ENCODE peak calls at places on chromosomes 16 and 17, in five cellular contexts. E is GM23338, L is PC-9, A is HepG2, X is H1. K is an unnamed sample.
A peak's percentile ranks its signal among the peaks of the same experiment; 100 is the strongest.

GRCh38 chr17:47725446-47726109 is 7.5 kb upstream of the TBX21 start:
- DNase-seq in E (no peak), L (no peak), A (no peak), X (no peak), K (no peak)

GRCh38 chr17:48439875-48440505 is 10.0 kb upstream of the SKAP1 start:
- DNase-seq in E (no peak), L (no peak), A (no peak), X (no peak), K (no peak)

GRCh38 chr17:19538095-19539039 is 4.7 kb downstream of the SLC47A1 start:
- DNase-seq in E (peak; percentile 27), L (no peak), A (peak; percentile 93), X (no peak), K (no peak)

GRCh38 chr17:49549311-49549605 is 26.4 kb upstream of the NXPH3 start:
- DNase-seq in E (no peak), L (no peak), A (no peak), X (no peak), K (no peak)

GRCh38 chr17:74163271-74163821 is 40.1 kb upstream of the RPL38 start:
- DNase-seq in E (peak; percentile 39), L (no peak), A (no peak), X (no peak), K (no peak)

GRCh38 chr16:57023541-57024249 is 34.3 kb downstream of the NLRC5 start:
- DNase-seq in E (no peak), L (no peak), A (no peak), X (no peak), K (no peak)

GRCh38 chr17:77399319-77399959 is 258.7 kb downstream of the SEC14L1 start:
- DNase-seq in E (no peak), L (no peak), A (no peak), X (no peak), K (no peak)

GRCh38 chr16:24953721-24954120 is 61.4 kb downstream of the ARHGAP17 start:
- DNase-seq in E (no peak), L (no peak), A (no peak), X (no peak), K (no peak)

GRCh38 chr17:9200197-9200662 is 178.9 kb downstream of the NTN1 start:
- DNase-seq in E (no peak), L (no peak), A (no peak), X (no peak), K (no peak)

GRCh38 chr16:66572356-66572755 is 6.1 kb downstream of the CMTM1 start:
- DNase-seq in E (no peak), L (no peak), A (no peak), X (no peak), K (no peak)

GRCh38 chr16:18013863-18014262 is 322.7 kb downstream of the NPIPA8 start:
- DNase-seq in E (no peak), L (no peak), A (no peak), X (no peak), K (no peak)

GRCh38 chr17:12730931-12731521 is 58.3 kb upstream of the ARHGAP44 start:
- DNase-seq in E (peak; percentile 68), L (peak; percentile 8), A (no peak), X (no peak), K (no peak)

GRCh38 chr17:2899911-2900310 is 103.7 kb downstream of the RAP1GAP2 start:
- DNase-seq in E (no peak), L (no peak), A (no peak), X (no peak), K (no peak)

DNA sequence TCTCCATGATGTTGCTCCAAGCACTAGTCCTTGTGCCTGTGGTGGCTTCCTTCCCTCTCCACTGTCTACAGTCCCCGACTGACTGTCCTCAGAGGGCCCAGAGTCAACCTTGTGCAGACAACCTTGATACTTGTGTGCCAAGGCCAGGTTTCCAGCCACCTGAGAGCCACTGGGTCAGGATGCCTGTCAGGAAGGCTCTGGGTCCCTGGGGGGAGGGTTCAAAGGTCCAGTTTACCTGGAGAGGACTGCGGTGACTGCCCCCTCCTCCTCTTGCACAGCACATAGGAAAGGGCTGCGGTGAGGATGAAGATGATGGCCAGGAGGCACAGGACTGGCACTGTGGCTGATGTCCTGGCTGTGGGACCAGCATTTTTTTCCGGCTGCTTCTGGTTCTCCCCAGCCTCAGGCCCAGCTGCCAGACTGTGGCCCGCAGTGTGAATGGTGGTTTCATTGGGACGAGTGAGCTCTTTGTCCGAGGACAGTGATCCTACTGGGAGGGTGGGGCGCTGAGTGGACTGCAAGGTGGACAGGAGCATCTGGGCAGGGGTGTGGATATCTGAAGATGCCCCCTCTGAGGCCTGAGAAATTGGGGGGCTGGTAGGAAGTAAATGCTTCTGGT is 3.7 kb downstream of the MED11 start:
- DNase-seq in E (no peak), L (no peak), A (no peak), X (no peak), K (no peak)
- H3K79me2 ChIP-seq in E (no peaks in the 10 kb centered on the region), L (no peaks in the 10 kb centered on the region), A (peaks cover 6% of the 10 kb centered on the region), X (no peaks in the 10 kb centered on the region), K (peaks cover 5% of the 10 kb centered on the region)

GRCh38 chr17:38400286-38400685 is 28.0 kb upstream of the ARHGAP23 start:
- DNase-seq in E (no peak), L (no peak), A (no peak), X (no peak), K (no peak)

GRCh38 chr17:38401459-38401858 is 26.8 kb upstream of the ARHGAP23 start:
- DNase-seq in E (no peak), L (no peak), A (no peak), X (no peak), K (no peak)

GRCh38 chr17:38403491-38403890 is 24.8 kb upstream of the ARHGAP23 start:
- DNase-seq in E (peak; percentile 74), L (no peak), A (no peak), X (no peak), K (no peak)

GRCh38 chr17:38404174-38404943 is 23.9 kb upstream of the ARHGAP23 start:
- DNase-seq in E (peak; percentile 58), L (no peak), A (no peak), X (no peak), K (no peak)

GRCh38 chr17:38402897-38403296 is 25.4 kb upstream of the ARHGAP23 start:
- DNase-seq in E (peak; percentile 42), L (no peak), A (no peak), X (no peak), K (no peak)
- TF ChIP-seq CTCF in E (peak; percentile 48), L (no peak), A (peak; percentile 44), X (peak; percentile 66), K (peak; percentile 6)

DNA sequence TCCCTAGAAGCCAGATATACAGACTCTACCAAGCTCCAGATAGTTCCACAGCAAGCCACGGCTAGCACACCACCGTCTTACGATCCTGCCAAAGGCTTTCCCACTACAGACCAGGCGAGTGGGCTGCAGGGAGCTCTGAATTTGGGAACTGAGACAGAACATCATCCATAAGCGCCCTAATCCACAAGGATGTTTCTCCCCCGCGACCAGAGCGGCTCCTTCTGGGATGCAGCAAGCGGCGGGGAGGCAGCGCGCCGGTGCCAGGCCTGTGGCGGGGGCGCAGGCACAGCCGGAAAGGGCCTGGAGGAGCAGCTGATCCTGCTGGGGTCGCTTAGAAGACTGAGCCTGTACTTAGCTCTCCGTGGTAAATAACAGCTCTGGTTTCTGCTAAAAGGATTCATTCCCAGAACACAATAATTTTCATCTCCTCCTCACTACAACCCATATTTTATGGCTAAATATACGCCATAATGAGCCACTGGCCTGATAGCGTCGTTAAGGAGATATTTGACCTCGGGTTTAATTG is 16.2 kb upstream of the FOXF1 start:
- DNase-seq in E (no peak), L (no peak), A (no peak), X (no peak), K (no peak)
- H3K36me3 ChIP-seq in E (no peaks in the 10 kb centered on the region), L (no peaks in the 10 kb centered on the region), A (no peaks in the 10 kb centered on the region), X (no peaks in the 10 kb centered on the region), K (no peaks in the 10 kb centered on the region)

GRCh38 chr16:12553191-12553590 is 250.5 kb downstream of the CPPED1 start:
- DNase-seq in E (no peak), L (no peak), A (no peak), X (no peak), K (peak; percentile 3)
- H3K79me2 ChIP-seq in E (no peaks in the 10 kb centered on the region), L (no peaks in the 10 kb centered on the region), A (no peaks in the 10 kb centered on the region), X (no peaks in the 10 kb centered on the region), K (no peaks in the 10 kb centered on the region)

GRCh38 chr16:30557950-30558788 is at the start of gene ZNF764:
- DNase-seq in E (peak; percentile 99), L (peak; percentile 99), A (peak; percentile 99), X (peak; percentile 86), K (peak; percentile 98)
- TF ChIP-seq CTCF in E (no peak), L (no peak), A (no peak), X (no peak), K (peak; percentile 18)

GRCh38 chr17:51258756-51259573 is 884 bp downstream of the MBTD1 start:
- DNase-seq in E (no peak), L (peak; percentile 5), A (peak; percentile 39), X (no peak), K (peak; percentile 4)
- H3K36me3 ChIP-seq in E (peaks cover 19% of the 10 kb centered on the region), L (peaks cover 47% of the 10 kb centered on the region), A (peaks cover 20% of the 10 kb centered on the region), X (peaks cover 35% of the 10 kb centered on the region), K (peaks cover 3% of the 10 kb centered on the region)

GRCh38 chr17:59180626-59181025 is 25.1 kb downstream of the PRR11 start:
- DNase-seq in E (no peak), L (no peak), A (no peak), X (no peak), K (no peak)

GRCh38 chr17:59178266-59178665 is 22.7 kb downstream of the PRR11 start:
- DNase-seq in E (no peak), L (no peak), A (no peak), X (no peak), K (no peak)

GRCh38 chr17:59174671-59175070 is 19.1 kb downstream of the PRR11 start:
- DNase-seq in E (no peak), L (no peak), A (no peak), X (no peak), K (no peak)

GRCh38 chr17:59172436-59173004 is 17.0 kb downstream of the PRR11 start:
- DNase-seq in E (no peak), L (no peak), A (no peak), X (no peak), K (no peak)

GRCh38 chr17:59175076-59175475 is 19.5 kb downstream of the PRR11 start:
- DNase-seq in E (no peak), L (no peak), A (no peak), X (no peak), K (no peak)
- H3K79me2 ChIP-seq in E (peaks cover 2% of the 10 kb centered on the region), L (no peaks in the 10 kb centered on the region), A (no peaks in the 10 kb centered on the region), X (no peaks in the 10 kb centered on the region), K (peaks cover 73% of the 10 kb centered on the region)

DNA sequence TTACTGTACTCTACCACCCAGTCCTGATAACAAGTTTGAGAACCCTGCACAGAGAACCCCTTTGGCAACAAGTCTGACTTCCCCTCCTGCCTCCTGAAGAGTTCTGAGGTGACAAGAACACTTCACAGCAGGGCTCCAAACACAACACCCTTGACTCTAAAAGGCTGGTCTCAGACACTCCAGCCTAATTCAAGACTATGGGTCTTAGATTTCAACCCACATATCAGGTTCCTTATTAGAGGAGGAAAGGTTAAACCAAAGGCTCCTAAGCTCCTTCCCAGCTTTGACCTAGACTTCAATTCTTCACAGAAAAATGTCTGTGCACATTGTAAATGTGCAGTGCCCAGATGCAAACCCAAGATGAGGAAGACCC is 23.0 kb downstream of the RANBP10 start:
- DNase-seq in E (no peak), L (no peak), A (no peak), X (no peak), K (no peak)
- TF ChIP-seq CTCF in E (no peak), L (no peak), A (no peak), X (no peak), K (no peak)

DNA sequence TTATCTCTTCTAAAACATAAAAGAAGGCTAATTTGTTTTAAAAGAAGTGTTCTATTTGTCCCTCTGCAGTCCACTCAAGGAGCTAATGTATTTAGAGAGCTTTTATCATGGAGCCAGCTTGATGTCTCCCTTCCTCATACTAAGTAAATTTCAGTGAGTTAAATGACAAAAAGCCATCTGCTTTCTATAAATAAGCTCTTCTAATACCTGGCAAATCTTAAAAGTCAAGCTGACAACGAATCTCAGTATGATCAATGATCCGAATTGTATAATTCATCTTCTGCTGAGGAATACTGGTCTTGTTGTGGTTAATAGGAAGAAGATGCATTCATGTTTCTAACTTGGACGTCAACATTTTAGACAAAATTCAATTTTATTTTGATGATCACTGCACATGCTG is 1390.7 kb downstream of the CDH8 start:
- DNase-seq in E (no peak), L (no peak), A (no peak), X (no peak), K (no peak)
- H3K36me3 ChIP-seq in E (no peaks in the 10 kb centered on the region), L (no peaks in the 10 kb centered on the region), A (no peaks in the 10 kb centered on the region), X (no peaks in the 10 kb centered on the region), K (no peaks in the 10 kb centered on the region)

K was measured in mammary epithelial cell.